ENCODE peak calls at places on chromosomes 5 and 9, in five cellular contexts. C, M, K, Q and S are unnamed samples.

GRCh38 chr5:166342330-166342891 is 1949.0 kb upstream of the WWC1 start:
- DNase-seq in C (no peak), M (no peak), K (no peak), Q (no peak), S (no peak)

GRCh38 chr5:75465480-75465879 is 45.9 kb downstream of the CERT1 start:
- DNase-seq in C (no peak), M (no peak), K (no peak), Q (no peak), S (no peak)

GRCh38 chr5:107426209-107426608 is 244.5 kb downstream of the EFNA5 start:
- DNase-seq in C (no peak), M (no peak), K (no peak), Q (no peak), S (no peak)

GRCh38 chr9:135379540-135380267 is 99.9 kb upstream of the PPP1R26 start:
- DNase-seq in C (no peak), M (no peak), K (no peak), Q (no peak), S (no peak)

GRCh38 chr9:72703574-72703973 is 182.2 kb downstream of the TMC1 start:
- DNase-seq in C (no peak), M (no peak), K (no peak), Q (no peak), S (no peak)

GRCh38 chr9:33785914-33786313 is 9.4 kb upstream of the PRSS3 start:
- DNase-seq in C (no peak), M (no peak), K (no peak), Q (no peak), S (no peak)

GRCh38 chr5:178595750-178596149 is 5.6 kb upstream of the COL23A1 start:
- DNase-seq in C (no peak), M (no peak), K (no peak), Q (no peak), S (no peak)

GRCh38 chr5:107594253-107595045 is 76.3 kb downstream of the EFNA5 start:
- DNase-seq in C (no peak), M (no peak), K (no peak), Q (no peak), S (no peak)

GRCh38 chr5:51385214-51385613 is 2.0 kb downstream of the ISL1 start:
- DNase-seq in C (no peak), M (no peak), K (no peak), Q (no peak), S (no peak)

GRCh38 chr5:171226096-171226495 is 83.0 kb upstream of the TLX3 start:
- DNase-seq in C (no peak), M (no peak), K (no peak), Q (no peak), S (no peak)

GRCh38 chr9:82148849-82149544 is 160.4 kb downstream of the SPATA31D1 start:
- DNase-seq in C (no peak), M (no peak), K (no peak), Q (no peak), S (no peak)

GRCh38 chr5:150780180-150780692 is 1.7 kb downstream of the SMIM3 start:
- DNase-seq in C (no peak), M (peak), K (peak), Q (no peak), S (no peak)

GRCh38 chr5:111511174-111512025 is 935 bp downstream of the STARD4 start:
- DNase-seq in C (no peak), M (no peak), K (no peak), Q (no peak), S (no peak)

GRCh38 chr9:706073-706472 is 135.4 kb upstream of the DMRT1 start:
- DNase-seq in C (no peak), M (no peak), K (no peak), Q (no peak), S (no peak)

GRCh38 chr9:38352716-38353334 is 39.7 kb upstream of the ALDH1B1 start:
- DNase-seq in C (no peak), M (no peak), K (peak), Q (no peak), S (no peak)

GRCh38 chr5:138370537-138370936 is 18.1 kb downstream of the KDM3B start:
- DNase-seq in C (no peak), M (no peak), K (no peak), Q (no peak), S (no peak)

GRCh38 chr9:116074658-116075057 is 78.9 kb upstream of the PAPPA start:
- DNase-seq in C (no peak), M (no peak), K (no peak), Q (no peak), S (no peak)

GRCh38 chr9:95783426-95783975 is 92.0 kb upstream of the ERCC6L2 start:
- DNase-seq in C (no peak), M (no peak), K (no peak), Q (no peak), S (no peak)

GRCh38 chr9:31799953-31800609 is 584.4 kb upstream of the ACO1 start:
- DNase-seq in C (no peak), M (no peak), K (no peak), Q (no peak), S (no peak)

GRCh38 chr5:82405166-82405565 is 127.0 kb upstream of the RPS23 start:
- DNase-seq in C (no peak), M (no peak), K (no peak), Q (no peak), S (no peak)

GRCh38 chr5:2702096-2702879 is 49.2 kb downstream of the IRX2 start:
- DNase-seq in C (no peak), M (no peak), K (peak), Q (no peak), S (no peak)

GRCh38 chr9:757246-757881 is 84.1 kb upstream of the DMRT1 start:
- DNase-seq in C (no peak), M (peak), K (no peak), Q (no peak), S (no peak)

DNA sequence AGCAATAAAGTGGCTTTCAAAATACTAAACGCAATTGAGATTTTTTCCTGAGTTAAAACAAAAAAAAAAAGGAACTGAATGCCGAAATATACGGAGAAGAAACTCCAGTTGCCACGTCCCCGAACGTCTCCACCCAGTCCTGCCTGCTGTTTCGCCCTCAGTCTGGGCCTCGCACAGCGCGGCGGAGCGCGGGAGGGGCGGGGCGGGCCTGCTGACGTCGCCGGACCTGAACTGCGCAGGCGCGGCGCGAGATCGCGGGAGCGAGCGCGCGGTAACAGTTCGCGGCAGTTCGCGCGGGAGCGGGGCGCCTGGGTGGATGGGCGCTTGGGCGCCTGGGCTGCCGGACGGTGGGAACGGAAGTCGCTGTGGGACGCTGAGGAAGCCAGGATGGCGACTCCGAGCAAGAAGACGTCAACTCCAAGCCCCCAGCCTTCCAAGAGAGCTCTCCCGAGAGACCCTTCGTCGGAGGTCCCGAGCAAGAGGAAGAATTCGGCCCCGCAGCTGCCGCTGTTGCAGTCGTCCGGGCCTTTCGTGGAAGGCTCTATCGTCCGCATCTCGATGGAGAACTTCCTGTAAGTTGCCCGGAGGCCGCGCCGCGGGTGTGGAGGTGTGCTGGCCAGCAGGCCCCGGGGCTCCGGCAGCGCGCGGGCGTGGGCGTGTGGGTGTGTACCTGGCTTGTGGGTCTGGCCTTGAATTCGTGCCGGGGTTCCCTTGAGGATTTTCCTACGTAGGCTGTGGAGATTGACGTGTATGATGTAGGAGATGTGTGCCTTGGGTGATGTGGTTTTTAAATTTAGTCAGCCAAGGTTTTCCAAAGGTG is at the start of gene SMC5:
- DNase-seq in C (peak), M (peak), K (peak), Q (peak), S (peak)
- TF ChIP-seq POLR2AphosphoS5 in C (peak), M (peak), K (peak), Q (peak), S (peak)

DNA sequence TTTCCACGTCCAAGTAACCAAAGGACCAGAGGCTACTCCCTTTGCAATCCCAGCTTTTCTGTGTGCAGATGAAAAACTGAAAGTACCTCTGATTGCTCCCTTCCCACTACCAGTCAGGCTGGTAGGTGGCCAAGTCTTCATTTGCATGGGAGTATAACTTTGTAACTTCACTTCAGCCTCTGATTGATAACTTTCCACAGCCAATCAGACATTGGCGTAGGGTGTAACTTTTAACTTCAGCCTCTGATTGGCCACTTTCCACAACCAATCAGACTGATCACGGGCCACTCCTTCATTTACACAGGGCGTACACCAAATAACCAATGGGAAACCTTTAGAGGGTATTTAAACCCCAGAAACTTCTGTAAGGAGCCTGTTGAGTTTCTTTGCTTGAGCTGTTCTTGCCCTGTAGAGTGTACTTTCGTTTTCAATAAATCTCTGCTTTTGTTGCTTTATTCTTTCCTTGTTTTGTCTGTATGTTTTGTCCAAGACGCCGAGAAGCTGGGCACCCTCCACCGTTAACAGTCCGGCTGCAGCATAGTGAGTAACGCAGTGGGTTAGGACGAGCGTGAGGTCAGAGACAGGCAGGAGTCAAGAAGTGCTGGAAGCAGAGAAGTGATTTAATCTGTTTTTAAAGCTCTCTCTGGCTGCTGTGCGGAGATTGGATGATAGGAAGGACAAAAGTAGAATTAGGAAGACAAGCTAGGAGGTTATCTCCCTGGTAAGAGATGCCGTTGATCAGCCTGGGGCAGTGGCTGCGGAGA is 3.5 kb upstream of the EXOSC2 start:
- DNase-seq in C (no peak), M (no peak), K (peak), Q (no peak), S (no peak)
- TF ChIP-seq POLR2AphosphoS5 in C (no peak), M (no peak), K (peak), Q (no peak), S (no peak)

GRCh38 chr5:142825378-142826089 is 55.4 kb downstream of the ARHGAP26 start:
- DNase-seq in C (no peak), M (no peak), K (no peak), Q (no peak), S (no peak)
- TF ChIP-seq POLR2AphosphoS5 in C (no peak), M (no peak), K (no peak), Q (no peak), S (no peak)

GRCh38 chr9:124297553-124297905 is 39.8 kb downstream of the NEK6 start:
- DNase-seq in C (no peak), M (no peak), K (peak), Q (no peak), S (no peak)
- TF ChIP-seq POLR2AphosphoS5 in C (no peak), M (no peak), K (peak), Q (no peak), S (peak)

DNA sequence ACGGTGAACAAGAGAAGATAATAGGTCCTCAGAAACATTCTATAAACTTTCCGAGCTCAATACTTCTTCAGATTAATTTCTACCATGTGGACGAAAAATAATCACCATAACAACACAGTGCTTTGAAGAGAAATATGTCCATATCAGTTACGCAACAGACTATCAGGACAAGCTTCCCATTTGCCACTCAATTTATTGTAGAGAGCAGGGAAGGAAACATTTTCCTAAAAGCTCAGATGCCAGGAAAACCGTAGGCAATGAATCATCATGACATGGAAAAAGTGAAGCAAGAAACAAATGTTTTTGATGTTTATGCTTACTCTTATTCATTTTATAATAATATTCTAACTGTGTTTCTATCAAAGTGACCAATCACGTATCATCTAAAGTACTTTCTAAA is 87.6 kb downstream of the S1PR3 start:
- DNase-seq in C (no peak), M (no peak), K (peak), Q (no peak), S (no peak)
- TF ChIP-seq POLR2AphosphoS5 in C (no peak), M (no peak), K (peak), Q (no peak), S (peak)

DNA sequence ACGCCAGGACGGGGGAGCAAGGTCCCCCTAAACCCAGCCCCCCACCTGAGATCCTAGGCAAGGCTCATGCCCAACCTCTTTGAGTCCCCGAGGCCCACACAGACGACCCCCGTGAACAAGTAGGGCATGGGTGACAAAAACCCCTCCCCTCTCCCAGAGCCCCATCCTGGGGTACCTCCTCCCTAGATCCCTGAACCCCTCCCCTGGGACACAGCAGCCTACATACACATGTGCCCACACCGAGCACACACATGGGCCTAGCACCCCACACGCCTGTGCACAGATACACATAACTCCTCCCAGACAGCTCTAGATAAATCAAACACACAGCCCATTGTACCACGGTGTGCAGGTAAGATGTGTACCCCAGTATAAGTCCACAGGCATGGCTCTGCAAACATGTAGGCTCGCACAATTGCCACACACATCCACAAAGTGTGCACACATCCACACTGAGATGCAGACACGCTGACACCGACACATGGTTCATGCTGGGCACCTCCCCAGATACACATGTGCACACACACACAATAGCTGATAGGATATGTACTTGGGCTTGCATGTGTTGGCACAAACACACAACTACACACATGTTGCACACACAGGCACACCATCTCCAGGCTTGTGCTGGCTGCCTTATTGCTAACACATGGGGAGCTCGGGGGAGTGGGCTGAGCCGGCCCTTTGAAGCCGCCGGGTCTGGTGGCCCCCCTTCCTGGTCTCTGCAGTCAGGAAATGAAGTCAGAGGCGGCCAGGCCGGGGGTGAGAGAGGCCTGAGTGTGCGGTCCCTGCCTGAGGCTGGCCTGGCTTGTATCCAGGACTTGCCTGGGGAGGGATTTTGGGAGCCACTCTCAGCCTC is 30.3 kb downstream of the GOLGA2 start:
- DNase-seq in C (no peak), M (peak), K (peak), Q (no peak), S (no peak)
- TF ChIP-seq POLR2AphosphoS5 in C (no peak), M (peak), K (no peak), Q (no peak), S (no peak)

GRCh38 chr9:91824151-91824550 is 125.9 kb downstream of the ROR2 start:
- DNase-seq in C (no peak), M (no peak), K (peak), Q (no peak), S (peak)

GRCh38 chr9:91825422-91825821 is 124.6 kb downstream of the ROR2 start:
- DNase-seq in C (no peak), M (no peak), K (peak), Q (no peak), S (no peak)

GRCh38 chr9:91820949-91821880 is 128.8 kb downstream of the ROR2 start:
- DNase-seq in C (peak), M (peak), K (peak), Q (no peak), S (no peak)

GRCh38 chr9:91825866-91826265 is 124.2 kb downstream of the ROR2 start:
- DNase-seq in C (no peak), M (no peak), K (peak), Q (no peak), S (peak)

GRCh38 chr9:91824591-91825339 is 125.3 kb downstream of the ROR2 start:
- DNase-seq in C (peak), M (no peak), K (peak), Q (no peak), S (peak)
- TF ChIP-seq POLR2AphosphoS5 in C (peak), M (no peak), K (peak), Q (no peak), S (no peak)

DNA sequence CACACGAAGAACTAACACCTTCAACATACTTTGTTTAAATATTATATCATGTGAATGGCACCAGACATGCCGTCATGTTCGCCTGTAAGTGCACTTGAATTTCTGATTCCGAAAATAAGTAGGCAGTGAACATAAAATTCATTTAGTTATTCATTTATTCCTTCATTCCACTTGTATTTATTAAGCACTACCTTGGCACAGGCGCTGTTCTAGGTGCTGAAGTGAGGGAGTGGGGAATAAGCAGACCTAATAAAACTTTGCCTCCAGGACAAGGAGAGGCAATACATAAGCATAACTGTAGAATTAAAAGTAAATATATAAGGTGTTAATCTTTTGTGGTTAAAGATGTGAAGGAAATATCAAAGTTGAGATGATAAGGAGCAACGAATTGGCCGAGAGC is 297.3 kb downstream of the TENT4A start:
- DNase-seq in C (no peak), M (no peak), K (no peak), Q (no peak), S (no peak)
- TF ChIP-seq POLR2AphosphoS5 in C (no peak), M (no peak), K (no peak), Q (no peak), S (no peak)

GRCh38 chr9:70061776-70062175 is 18.1 kb downstream of the MAMDC2 start:
- DNase-seq in C (no peak), M (no peak), K (no peak), Q (no peak), S (no peak)

GRCh38 chr9:70064496-70064895 is 20.8 kb downstream of the MAMDC2 start:
- DNase-seq in C (no peak), M (no peak), K (no peak), Q (no peak), S (no peak)

GRCh38 chr9:70066418-70066817 is 22.8 kb downstream of the MAMDC2 start:
- DNase-seq in C (no peak), M (no peak), K (no peak), Q (no peak), S (no peak)

GRCh38 chr9:70066874-70067273 is 23.2 kb downstream of the MAMDC2 start:
- DNase-seq in C (no peak), M (no peak), K (no peak), Q (no peak), S (no peak)

GRCh38 chr9:70065572-70065971 is 21.9 kb downstream of the MAMDC2 start:
- DNase-seq in C (no peak), M (no peak), K (no peak), Q (no peak), S (no peak)
- TF ChIP-seq POLR2AphosphoS5 in C (no peak), M (no peak), K (peak), Q (no peak), S (no peak)

GRCh38 chr5:1203968-1204692 is 2.7 kb downstream of the SLC6A19 start:
- DNase-seq in C (no peak), M (no peak), K (no peak), Q (no peak), S (no peak)
- TF ChIP-seq POLR2AphosphoS5 in C (no peak), M (no peak), K (no peak), Q (no peak), S (no peak)